ENCODE peak calls at places on chromosome 4, in nine cellular contexts. O, W, M, N, K, G, V, T and Q are unnamed samples.

GRCh38 chr4:33381806-33382205 is 2661.6 kb downstream of the PCDH7 start:
- DNase-seq in O (no peak), W (no peak), M (no peak), N (no peak), K (no peak), G (no peak), V (no peak), T (no peak), Q (no peak)

GRCh38 chr4:314296-314903 is 9.1 kb upstream of the ZNF732 start:
- DNase-seq in O (no peak), W (no peak), M (no peak), N (no peak), K (no peak), G (no peak), V (no peak), T (no peak), Q (no peak)

GRCh38 chr4:79466621-79467020 is 58.6 kb upstream of the GK2 start:
- DNase-seq in O (no peak), W (peak), M (no peak), N (no peak), K (no peak), G (no peak), V (no peak), T (no peak), Q (no peak)

GRCh38 chr4:172785623-172786022 is 383.0 kb upstream of the GALNT7 start:
- DNase-seq in O (no peak), W (peak), M (no peak), N (no peak), K (no peak), G (no peak), V (peak), T (no peak), Q (no peak)

GRCh38 chr4:173584506-173584905 is 54.5 kb upstream of the HAND2 start:
- DNase-seq in O (no peak), W (no peak), M (no peak), N (no peak), K (no peak), G (no peak), V (no peak), T (no peak), Q (no peak)

GRCh38 chr4:154088741-154089140 is 299.9 kb upstream of the SFRP2 start:
- DNase-seq in O (no peak), W (no peak), M (no peak), N (no peak), K (no peak), G (no peak), V (peak), T (no peak), Q (no peak)

GRCh38 chr4:156992943-156993342 is 21.3 kb upstream of the PDGFC start:
- DNase-seq in O (no peak), W (peak), M (no peak), N (no peak), K (no peak), G (no peak), V (peak), T (no peak), Q (no peak)

GRCh38 chr4:1374706-1375045 is 27.7 kb downstream of the UVSSA start:
- DNase-seq in O (no peak), W (no peak), M (no peak), N (no peak), K (no peak), G (no peak), V (no peak), T (no peak), Q (no peak)

GRCh38 chr4:141567326-141567915 is 69.0 kb upstream of the IL15 start:
- DNase-seq in O (no peak), W (no peak), M (no peak), N (no peak), K (no peak), G (no peak), V (no peak), T (no peak), Q (no peak)

GRCh38 chr4:144575181-144575580 is 70.8 kb upstream of the HHIP start:
- DNase-seq in O (peak), W (peak), M (peak), N (peak), K (no peak), G (peak), V (no peak), T (no peak), Q (no peak)

GRCh38 chr4:139015269-139015947 is at the start of gene NOCT:
- DNase-seq in O (peak), W (peak), M (peak), N (peak), K (peak), G (peak), V (peak), T (peak), Q (peak)

GRCh38 chr4:152356428-152357034 is 179.4 kb downstream of the FBXW7 start:
- DNase-seq in O (no peak), W (peak), M (no peak), N (no peak), K (no peak), G (no peak), V (peak), T (no peak), Q (no peak)

GRCh38 chr4:54658321-54659093 is 750 bp downstream of the KIT start:
- DNase-seq in O (peak), W (peak), M (peak), N (peak), K (no peak), G (peak), V (peak), T (no peak), Q (no peak)

GRCh38 chr4:75512336-75513211 is 1.6 kb downstream of the RCHY1 start:
- DNase-seq in O (peak), W (peak), M (no peak), N (no peak), K (no peak), G (no peak), V (peak), T (no peak), Q (peak)

GRCh38 chr4:156865391-156865790 is 106.2 kb downstream of the PDGFC start:
- DNase-seq in O (no peak), W (no peak), M (no peak), N (no peak), K (no peak), G (no peak), V (peak), T (no peak), Q (no peak)

GRCh38 chr4:10554694-10555093 is 97.5 kb upstream of the ZNF518B start:
- DNase-seq in O (peak), W (peak), M (peak), N (peak), K (no peak), G (peak), V (peak), T (peak), Q (peak)

GRCh38 chr4:4990329-4990728 is 28.9 kb downstream of the CYTL1 start:
- DNase-seq in O (no peak), W (peak), M (no peak), N (no peak), K (no peak), G (no peak), V (peak), T (no peak), Q (no peak)

GRCh38 chr4:133498149-133498548 is 349.1 kb downstream of the PCDH10 start:
- DNase-seq in O (no peak), W (no peak), M (no peak), N (no peak), K (no peak), G (no peak), V (peak), T (no peak), Q (no peak)

GRCh38 chr4:122977103-122977502 is 54.7 kb upstream of the NUDT6 start:
- DNase-seq in O (no peak), W (no peak), M (no peak), N (no peak), K (no peak), G (no peak), V (no peak), T (no peak), Q (no peak)

GRCh38 chr4:78079701-78080430 is 22.7 kb downstream of the FRAS1 start:
- DNase-seq in O (no peak), W (no peak), M (no peak), N (peak), K (no peak), G (no peak), V (no peak), T (no peak), Q (no peak)